ENCODE peak calls at places on chromosome 19, in nine cellular contexts. A is NCI-H2171; T is stimulated activated CD4-positive, alpha-beta T cell treated with anti-CD3 and anti-CD28 coated beads, Interleukin-15, amount 100 ng/mL, for 48 hours; V is stimulated activated CD8-positive, alpha-beta memory T cell treated with anti-CD3 and anti-CD28 coated beads, Interleukin-12 subunit alpha, Interleukin-12 subunit beta, amount 100 ng/mL, for 4 hours; Q is stimulated activated naive CD8-positive, alpha-beta T cell treated with anti-CD3 and anti-CD28 coated beads, Interleukin-15, amount 100 ng/mL, for 72 hours; H is cardiac muscle cell; B is AG10803; W is PC-9; Y is NCI-H1930. O is an unnamed sample.

GRCh38 chr19:13744179-13744578 is 20.1 kb upstream of the MRI1 start:
- DNase-seq in W (no peak), V (no peak), H (no peak), Q (no peak), Y (no peak), B (no peak), T (no peak), A (no peak), O (no peak)

GRCh38 chr19:30254789-30255188 is 117.4 kb upstream of the ZNF536 start:
- DNase-seq in Y (no peak), V (no peak), T (no peak), H (no peak), Q (no peak), W (no peak), B (no peak), A (no peak), O (no peak)

GRCh38 chr19:41339936-41340335 is 13.8 kb downstream of the TGFB1 start:
- DNase-seq in V (no peak), Y (no peak), B (peak; percentile 80), W (no peak), T (no peak), A (no peak), Q (no peak), H (peak; percentile 52), O (no peak)

GRCh38 chr19:3474614-3475013 is 5.7 kb downstream of the SMIM24 start:
- DNase-seq in V (no peak), A (no peak), W (no peak), B (no peak), Y (no peak), Q (no peak), T (no peak), H (no peak), O (no peak)

GRCh38 chr19:2266183-2266993 is 10.2 kb upstream of the JSRP1 start:
- DNase-seq in T (no peak), V (no peak), Q (peak; percentile 52), Y (no peak), A (no peak), W (no peak), B (peak; percentile 75), H (peak; percentile 91), O (no peak)

GRCh38 chr19:7639863-7640348 is 3.0 kb downstream of the STXBP2 start:
- DNase-seq in T (no peak), B (no peak), Y (no peak), Q (no peak), W (no peak), H (no peak), A (no peak), V (no peak), O (no peak)

GRCh38 chr19:33219261-33219812 is 6.3 kb downstream of the SLC7A10 start:
- DNase-seq in W (no peak), V (no peak), A (no peak), T (no peak), Q (no peak), H (peak; percentile 83), B (no peak), Y (no peak), O (no peak)

GRCh38 chr19:6801397-6802086 is 29.0 kb downstream of the VAV1 start:
- DNase-seq in T (peak; percentile 69), V (peak; percentile 74), W (peak; percentile 66), Y (no peak), H (peak; percentile 71), Q (peak; percentile 87), A (peak; percentile 51), B (no peak), O (peak; percentile 42)

GRCh38 chr19:10230155-10230903 is 802 bp downstream of the S1PR2 start:
- DNase-seq in H (peak; percentile 75), Q (peak; percentile 46), W (no peak), Y (no peak), A (no peak), B (peak; percentile 48), T (no peak), V (peak; percentile 65), O (peak; percentile 59)

GRCh38 chr19:52070496-52070895 is 21.9 kb upstream of the ZNF432 start:
- DNase-seq in B (no peak), W (no peak), T (no peak), Q (no peak), Y (no peak), H (peak; percentile 74), V (no peak), A (no peak), O (no peak)

O was measured in activated gamma-delta T cell.